ENCODE peak calls at places on chromosomes 1 and 21, in eight cellular contexts. B is DND-41; A is A172; V is cardiac septum; W is non-pigmented ciliary epithelial cell; I is EH; E is stimulated activated naive B cell treated with anti-CD40 and anti-IgM and Interleukin-4, amounts not matched to agents 10 μg/mL and 1 μg/mL and 100 μg/mL, for 72 hours; Z is T-helper 17 cell. P is an unnamed sample.

GRCh38 chr1:214002472-214002871 is 14.7 kb downstream of the PROX1 start:
- DNase-seq in I (peak), E (no peak), B (no peak), A (peak), W (no peak), Z (no peak), V (no peak), P (no peak)

GRCh38 chr1:231663211-231663792 is 36.7 kb downstream of the DISC1 start:
- DNase-seq in B (no peak), A (peak), E (no peak), W (no peak), V (no peak), Z (no peak), I (peak), P (no peak)

GRCh38 chr1:102891868-102892625 is 216.3 kb downstream of the COL11A1 start:
- DNase-seq in Z (no peak), A (peak), V (no peak), I (peak), W (peak), B (no peak), E (no peak), P (no peak)

GRCh38 chr1:48526045-48526714 is 54.2 kb upstream of the SPATA6 start:
- DNase-seq in A (no peak), V (no peak), I (peak), W (no peak), E (no peak), Z (no peak), B (no peak), P (no peak)

GRCh38 chr1:242129103-242129502 is 130.2 kb upstream of the MAP1LC3C start:
- DNase-seq in A (peak), I (no peak), V (no peak), W (no peak), E (no peak), Z (no peak), B (no peak), P (no peak)

GRCh38 chr1:33086384-33086850 is 5.5 kb downstream of the AZIN2 start:
- DNase-seq in A (peak), W (no peak), I (peak), E (peak), Z (no peak), B (peak), V (peak), P (peak)

GRCh38 chr1:89843279-89844121 is 22.7 kb downstream of the LRRC8D start:
- DNase-seq in W (no peak), Z (peak), E (peak), B (peak), I (peak), A (peak), V (peak), P (peak)

GRCh38 chr21:45020629-45021427 is 53.6 kb upstream of the ADARB1 start:
- DNase-seq in B (no peak), V (peak), I (peak), W (no peak), Z (no peak), E (no peak), A (no peak), P (no peak)

GRCh38 chr1:44777969-44778635 is 2.8 kb downstream of the RPS8 start:
- DNase-seq in W (no peak), V (no peak), E (no peak), I (no peak), A (no peak), B (no peak), Z (no peak), P (no peak)

GRCh38 chr1:47794530-47794929 is 202.7 kb downstream of the TRABD2B start:
- DNase-seq in B (no peak), W (no peak), E (no peak), I (no peak), V (no peak), A (no peak), Z (no peak), P (no peak)

P was measured in effector CD8-positive, alpha-beta T cell.